ENCODE peak calls at places on chromosomes 1 and 21, in ten cellular contexts. N is Caco-2, K is ovary, V is HepG2, F is GM23338, U is kidney epithelial cell, L is adrenal gland, D is A673, B is upper lobe of right lung, W is H7. Z is an unnamed sample. For H3K27me3, the result is how much of the 10 kb centered on the place peaks cover.

GRCh38 chr1:46181343-46182260 is 5.3 kb upstream of the P3R3URF start:
- DNase-seq in D (peak), W (no peak), F (no peak), K (no peak), U (no peak), V (no peak), N (no peak), L (no peak), B (no peak), Z (no peak)

GRCh38 chr1:25698252-25698651 is 81.7 kb downstream of the MAN1C1 start:
- DNase-seq in W (no peak), N (no peak), K (no peak), F (no peak), B (no peak), D (no peak), L (no peak), V (no peak), U (no peak), Z (no peak)

GRCh38 chr1:208520700-208521099 is 276.5 kb upstream of the PLXNA2 start:
- DNase-seq in U (no peak), L (no peak), B (no peak), K (no peak), W (no peak), V (no peak), D (no peak), N (no peak), F (no peak), Z (no peak)

GRCh38 chr1:78095618-78096416 is 50.1 kb downstream of the GIPC2 start:
- DNase-seq in K (no peak), B (no peak), L (peak), U (peak), N (no peak), F (no peak), W (no peak), V (no peak), D (no peak), Z (no peak)

GRCh38 chr1:48661726-48662483 is 114.8 kb downstream of the BEND5 start:
- DNase-seq in V (no peak), D (no peak), B (no peak), K (no peak), W (no peak), F (no peak), N (no peak), U (no peak), L (no peak), Z (no peak)

GRCh38 chr21:39472211-39472610 is 20.4 kb downstream of the SH3BGR start:
- DNase-seq in D (no peak), N (no peak), F (peak), U (no peak), B (no peak), V (no peak), K (no peak), L (no peak), W (no peak), Z (no peak)

GRCh38 chr1:216670118-216670870 is 52.9 kb downstream of the ESRRG start:
- DNase-seq in L (no peak), D (peak), V (peak), W (no peak), B (no peak), K (no peak), U (no peak), N (no peak), F (peak), Z (no peak)

GRCh38 chr1:50123071-50123470 is 14.4 kb downstream of the ELAVL4 start:
- DNase-seq in D (no peak), V (peak), W (no peak), N (no peak), L (no peak), K (no peak), F (no peak), B (no peak), U (no peak), Z (no peak)

GRCh38 chr1:25780318-25781129 is 19.5 kb upstream of the SELENON start:
- DNase-seq in B (no peak), L (no peak), K (peak), V (peak), D (no peak), N (no peak), U (no peak), W (peak), F (peak), Z (no peak)

GRCh38 chr1:65830306-65830705 is 37.6 kb downstream of the PDE4B start:
- DNase-seq in W (no peak), L (no peak), D (no peak), V (no peak), N (no peak), K (no peak), B (no peak), F (no peak), U (no peak), Z (no peak)

GRCh38 chr1:217482356-217483102 is 148.4 kb downstream of the GPATCH2 start:
- DNase-seq in N (no peak), U (peak), F (no peak), L (no peak), V (no peak), D (no peak), B (no peak), K (no peak), W (no peak), Z (no peak)

DNA sequence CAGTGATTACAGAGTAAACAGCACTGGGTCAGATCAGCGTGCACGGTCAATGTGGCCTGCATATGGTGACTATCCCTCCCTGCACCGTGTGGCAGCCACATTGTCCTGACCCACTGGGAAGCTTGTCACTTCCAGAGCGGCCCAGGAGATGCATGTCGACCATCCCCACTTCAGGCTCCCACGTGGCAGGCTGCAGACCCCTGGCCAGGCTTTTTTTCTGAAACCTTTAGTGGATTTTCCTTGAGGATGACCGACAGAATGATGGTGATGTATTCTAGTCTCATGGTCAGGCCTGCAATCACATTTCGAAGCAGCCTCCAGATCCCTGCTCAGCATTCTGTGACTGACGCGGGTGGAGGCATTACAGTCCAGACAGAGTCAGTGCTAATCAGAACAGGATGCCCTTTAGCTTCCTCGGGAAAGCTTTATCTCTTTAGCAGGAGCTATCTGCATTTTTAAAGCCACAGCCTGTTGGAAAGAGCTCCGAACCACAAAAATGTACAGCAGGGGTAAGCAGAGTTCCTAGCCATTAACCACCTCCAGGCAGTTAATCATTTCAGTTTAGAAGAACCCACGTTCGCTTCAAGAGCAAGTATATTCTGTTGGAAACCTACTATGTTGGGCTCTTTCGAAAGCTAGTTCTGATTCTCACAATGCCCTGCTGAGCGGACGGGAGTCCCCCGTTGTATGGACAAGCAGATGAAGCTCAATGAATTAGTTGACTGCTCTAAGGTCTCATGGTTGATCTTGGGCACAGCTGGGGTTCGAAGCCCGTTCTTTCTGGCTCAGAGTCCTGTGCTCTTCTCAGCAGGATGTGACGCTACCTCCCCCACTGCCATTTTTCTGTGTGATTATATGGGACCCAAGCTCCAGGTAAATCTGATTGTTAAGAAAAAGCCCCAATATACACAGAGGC is 56.5 kb downstream of the IRF2BP2 start:
- DNase-seq in F (no peak), V (no peak), N (no peak), D (peak), B (no peak), K (no peak), L (no peak), U (peak), W (no peak), Z (no peak)
- H3K4me3 ChIP-seq in F (no peak), V (no peak), N (no peak), D (no peak), B (no peak), K (no peak), L (no peak), U (no peak), W (no peak), Z (no peak)

DNA sequence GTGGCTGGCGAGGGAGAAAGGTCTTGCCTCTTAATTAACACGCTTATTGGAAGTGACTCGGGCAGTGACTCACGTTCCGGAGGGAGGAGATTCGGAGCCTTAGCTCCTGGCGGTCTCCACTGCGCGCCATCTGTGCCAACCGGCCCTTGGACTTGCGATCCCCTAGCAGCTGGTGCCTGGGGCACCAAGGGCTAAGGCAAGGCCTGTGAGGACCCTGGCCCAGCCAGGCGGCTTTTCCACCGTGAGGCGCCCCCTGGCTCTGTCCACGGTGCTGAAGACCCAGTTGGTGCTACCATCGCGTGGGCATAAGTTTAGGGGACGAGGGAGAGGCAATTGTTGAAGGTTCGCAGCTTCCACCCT is 1.3 kb upstream of the SYT6 start:
- DNase-seq in K (no peak), U (no peak), D (peak), W (peak), B (no peak), F (peak), V (no peak), N (peak), L (peak), Z (no peak)
- H3K27me3 ChIP-seq in K (under half), U (half or more), D (under half), W (under half), B (half or more), F (half or more), V (under half), N (under half), L (under half), Z (half or more)

GRCh38 chr1:228960705-228961104 is 225.4 kb downstream of the RHOU start:
- DNase-seq in L (no peak), F (no peak), U (no peak), D (no peak), B (no peak), N (no peak), K (no peak), V (no peak), W (no peak), Z (no peak)

GRCh38 chr1:228957535-228957934 is 222.3 kb downstream of the RHOU start:
- DNase-seq in U (no peak), N (no peak), K (no peak), W (no peak), F (no peak), V (no peak), D (no peak), L (no peak), B (no peak), Z (no peak)

GRCh38 chr1:228956864-228957263 is 221.6 kb downstream of the RHOU start:
- DNase-seq in W (no peak), N (no peak), L (no peak), F (no peak), D (no peak), B (no peak), K (no peak), V (no peak), U (no peak), Z (no peak)

GRCh38 chr1:228958121-228958520 is 222.8 kb downstream of the RHOU start:
- DNase-seq in N (no peak), F (no peak), D (no peak), W (no peak), B (no peak), U (no peak), K (no peak), V (no peak), L (no peak), Z (no peak)

DNA sequence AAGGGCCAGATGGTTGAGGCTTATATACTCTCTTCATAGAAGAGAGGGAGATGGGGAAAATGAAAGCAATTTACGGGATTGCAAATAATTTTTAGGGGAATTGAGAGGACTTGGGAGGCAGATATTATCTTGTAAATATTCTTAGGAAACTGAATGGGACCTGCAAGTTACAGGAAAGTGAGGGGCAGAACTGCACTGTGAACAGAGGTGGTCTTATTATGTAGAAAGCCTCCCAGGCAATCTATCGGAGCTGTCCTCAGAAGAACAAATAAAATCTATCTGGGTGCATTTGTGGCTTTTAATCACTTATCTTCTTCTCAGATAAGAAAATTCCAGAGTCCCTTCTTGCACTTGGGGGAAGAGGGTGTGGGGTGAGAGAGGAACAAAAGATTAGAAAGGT is 223.5 kb downstream of the RHOU start:
- DNase-seq in L (no peak), D (no peak), U (no peak), V (no peak), K (no peak), N (no peak), B (no peak), W (no peak), F (no peak), Z (no peak)
- H3K4me3 ChIP-seq in L (no peak), D (no peak), U (no peak), V (no peak), K (no peak), N (no peak), B (no peak), W (no peak), F (no peak), Z (no peak)

GRCh38 chr1:231666957-231667601 is 40.5 kb downstream of the DISC1 start:
- DNase-seq in V (no peak), U (no peak), F (no peak), N (no peak), K (no peak), W (no peak), B (no peak), L (no peak), D (no peak), Z (no peak)

GRCh38 chr1:231667883-231668506 is 41.4 kb downstream of the DISC1 start:
- DNase-seq in W (no peak), B (no peak), F (no peak), N (no peak), L (no peak), V (no peak), K (no peak), U (no peak), D (no peak), Z (no peak)

GRCh38 chr1:231665046-231665445 is 38.5 kb downstream of the DISC1 start:
- DNase-seq in L (no peak), W (no peak), B (no peak), D (no peak), N (no peak), K (no peak), V (no peak), U (no peak), F (no peak), Z (no peak)

GRCh38 chr1:231663211-231663792 is 36.7 kb downstream of the DISC1 start:
- DNase-seq in N (no peak), U (no peak), K (no peak), D (no peak), B (no peak), L (no peak), V (peak), F (no peak), W (no peak), Z (no peak)

GRCh38 chr1:231666220-231666956 is 39.8 kb downstream of the DISC1 start:
- DNase-seq in B (no peak), F (peak), K (no peak), D (no peak), W (no peak), V (no peak), U (no peak), N (no peak), L (no peak), Z (no peak)
- H3K27me3 ChIP-seq in B (under half), F (under half), K (under half), D (under half), W (under half), V (under half), U (under half), N (under half), L (under half), Z (under half)

GRCh38 chr1:8171751-8172464 is 145.8 kb upstream of the ERRFI1 start:
- DNase-seq in N (no peak), W (no peak), U (no peak), V (no peak), K (no peak), L (no peak), B (peak), F (no peak), D (no peak), Z (no peak)

GRCh38 chr1:8166436-8166835 is 140.3 kb upstream of the ERRFI1 start:
- DNase-seq in N (no peak), B (no peak), D (no peak), K (no peak), W (no peak), L (no peak), U (no peak), F (no peak), V (no peak), Z (no peak)

GRCh38 chr1:8167936-8168335 is 141.8 kb upstream of the ERRFI1 start:
- DNase-seq in V (no peak), U (no peak), W (no peak), B (no peak), K (no peak), F (no peak), L (no peak), N (no peak), D (no peak), Z (no peak)

GRCh38 chr1:8170059-8170835 is 144.1 kb upstream of the ERRFI1 start:
- DNase-seq in U (no peak), K (no peak), L (no peak), V (peak), N (peak), F (no peak), W (no peak), D (no peak), B (peak), Z (no peak)

GRCh38 chr1:8169364-8170058 is 143.4 kb upstream of the ERRFI1 start:
- DNase-seq in K (peak), V (peak), F (no peak), W (no peak), U (peak), B (peak), D (peak), N (peak), L (peak), Z (no peak)
- H3K4me3 ChIP-seq in K (no peak), V (no peak), F (no peak), W (no peak), U (no peak), B (no peak), D (no peak), N (no peak), L (no peak), Z (no peak)

DNA sequence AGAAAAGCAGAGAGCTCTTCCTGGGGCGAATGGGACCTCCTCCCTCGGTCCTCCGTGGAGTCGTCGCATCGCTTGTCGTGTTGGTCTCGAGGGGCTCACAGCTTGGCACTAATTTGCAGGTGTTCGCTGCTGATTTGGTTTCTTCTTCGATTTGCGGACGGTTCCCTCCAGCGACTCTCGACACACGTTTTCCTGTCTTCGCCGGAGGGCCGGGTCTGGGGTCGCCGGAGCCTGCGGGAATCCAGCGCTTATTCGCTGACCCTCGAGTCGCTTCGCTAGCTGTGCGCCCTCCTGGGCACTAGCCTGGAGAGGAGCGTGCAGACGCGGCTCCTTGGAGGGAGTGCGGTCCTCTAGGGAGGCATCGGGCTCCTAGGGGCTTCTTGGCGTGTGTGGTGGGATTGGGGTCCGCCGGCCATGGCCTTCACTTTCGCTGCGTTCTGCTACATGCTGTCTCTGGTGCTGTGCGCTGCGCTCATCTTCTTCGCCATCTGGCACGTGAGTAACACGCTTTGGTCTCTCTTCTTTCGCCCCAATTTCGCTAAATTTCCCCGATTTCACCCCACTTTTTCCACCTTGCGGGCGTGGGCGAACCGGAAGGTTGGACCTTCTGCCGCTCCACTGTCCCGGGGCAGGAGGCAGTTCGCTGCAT is 768 bp downstream of the CNIH3 start:
- DNase-seq in V (no peak), U (no peak), B (no peak), L (no peak), K (no peak), W (peak), F (peak), D (no peak), N (no peak), Z (no peak)
- H3K27me3 ChIP-seq in V (under half), U (under half), B (under half), L (under half), K (under half), W (half or more), F (half or more), D (half or more), N (under half), Z (under half)

DNA sequence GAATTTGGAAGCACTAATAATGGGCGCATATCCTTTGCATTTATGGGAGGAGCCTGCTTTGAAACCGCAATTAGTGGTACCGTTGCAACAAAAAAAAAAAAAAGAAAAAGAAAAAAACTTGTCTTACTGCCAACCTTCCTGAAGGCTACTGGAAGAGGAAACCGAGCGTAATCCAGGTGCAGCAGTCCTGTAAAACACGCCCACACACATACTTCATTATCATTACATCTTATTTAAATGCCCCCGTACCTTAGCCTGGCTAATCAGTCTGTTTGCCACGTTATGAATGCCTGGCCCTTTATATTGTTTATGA is 686 bp upstream of the ZNF281 start:
- DNase-seq in V (no peak), K (no peak), B (no peak), D (no peak), F (peak), L (no peak), N (peak), W (peak), U (no peak), Z (no peak)
- H3K4me3 ChIP-seq in V (peak), K (peak), B (peak), D (peak), F (peak), L (peak), N (peak), W (peak), U (peak), Z (peak)

Z was measured in effector memory CD4-positive, alpha-beta T cell.